ENCODE peak calls at places on chromosomes 5 and 9, in seven cellular contexts. I, J, F, V, D, L and A are unnamed samples.

GRCh38 chr5:78509884-78510769 is 138.4 kb downstream of the LHFPL2 start:
- DNase-seq in I (peak; percentile 28), J (peak; percentile 74), F (peak; percentile 85), V (no peak), D (peak; percentile 90), L (peak; percentile 43), A (peak; percentile 39)

GRCh38 chr5:181280251-181280762 is 19.4 kb upstream of the TRIM52 start:
- DNase-seq in I (no peak), J (no peak), F (no peak), V (no peak), D (no peak), L (no peak), A (no peak)

GRCh38 chr5:142669479-142669878 is 16.4 kb downstream of the FGF1 start:
- DNase-seq in I (no peak), J (no peak), F (no peak), V (no peak), D (no peak), L (no peak), A (no peak)

GRCh38 chr9:95498641-95499040 is 18.1 kb downstream of the PTCH1 start:
- DNase-seq in I (no peak), J (no peak), F (no peak), V (no peak), D (no peak), L (no peak), A (no peak)

GRCh38 chr9:124960409-124960752 is 19.5 kb upstream of the GOLGA1 start:
- DNase-seq in I (no peak), J (no peak), F (no peak), V (no peak), D (no peak), L (no peak), A (no peak)

GRCh38 chr9:137149367-137149766 is 10.4 kb downstream of the GRIN1 start:
- DNase-seq in I (no peak), J (no peak), F (no peak), V (no peak), D (no peak), L (no peak), A (no peak)

GRCh38 chr5:127785098-127785927 is 82.1 kb downstream of the CCDC192 start:
- DNase-seq in I (no peak), J (no peak), F (no peak), V (peak; percentile 74), D (no peak), L (no peak), A (no peak)

GRCh38 chr9:105150991-105151685 is 93.3 kb upstream of the SLC44A1 start:
- DNase-seq in I (no peak), J (no peak), F (no peak), V (peak; percentile 27), D (no peak), L (no peak), A (no peak)

GRCh38 chr5:38424237-38425080 is 132.0 kb downstream of the LIFR start:
- DNase-seq in I (no peak), J (no peak), F (no peak), V (no peak), D (no peak), L (no peak), A (no peak)

GRCh38 chr5:128579111-128579510 is 41.1 kb upstream of the FBN2 start:
- DNase-seq in I (no peak), J (no peak), F (no peak), V (peak; percentile 31), D (no peak), L (no peak), A (no peak)

GRCh38 chr9:98215821-98216220 is 23.4 kb upstream of the CORO2A start:
- DNase-seq in I (peak; percentile 54), J (peak; percentile 54), F (no peak), V (peak; percentile 31), D (no peak), L (no peak), A (no peak)
- TF ChIP-seq CTCF in I (peak; percentile 52), J (peak; percentile 28), F (peak; percentile 34), V (peak; percentile 58), D (peak; percentile 12), L (no peak), A (peak; percentile 50)

DNA sequence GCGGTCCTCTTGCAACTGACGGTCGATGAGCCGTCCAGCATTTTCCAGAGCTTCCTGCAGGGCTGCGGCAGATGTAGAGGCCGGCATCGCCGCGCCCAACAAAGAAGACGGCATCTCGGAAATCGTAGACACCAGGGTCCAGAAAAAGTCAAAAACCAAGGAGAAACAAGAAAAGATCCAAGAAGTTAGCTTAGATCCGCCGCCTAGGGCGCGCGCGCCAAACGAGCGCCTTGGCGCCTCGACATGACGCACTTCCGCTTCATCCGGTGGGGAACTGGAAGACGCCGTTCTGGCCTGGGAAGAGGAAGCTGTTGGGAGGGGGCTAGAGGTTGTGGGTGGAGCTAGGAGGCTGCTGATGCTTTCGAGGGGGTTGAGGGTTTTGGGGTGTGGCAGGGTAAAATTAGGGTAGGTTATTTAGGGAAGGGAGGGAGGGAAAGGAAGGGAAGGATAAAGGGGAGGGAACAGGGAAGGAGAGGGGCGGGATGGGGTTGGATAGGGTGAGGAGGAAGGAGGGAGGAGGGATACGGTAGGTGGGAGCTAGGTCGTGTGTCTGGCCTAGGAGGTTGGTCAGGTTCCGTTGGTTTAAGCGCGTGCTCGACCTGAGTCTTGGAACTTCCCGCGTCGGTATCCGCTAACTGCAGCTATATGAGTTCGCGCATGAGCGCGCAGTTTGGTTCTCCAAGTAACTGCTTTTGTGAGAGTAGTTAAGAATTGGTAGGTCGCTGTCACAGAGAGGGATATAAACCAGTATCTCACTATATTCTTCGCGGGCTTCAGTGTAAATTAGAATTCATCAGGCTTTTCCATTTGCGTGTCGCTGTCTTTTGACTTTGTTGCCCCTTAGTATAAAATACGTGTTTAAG is at the start of gene NUP155:
- DNase-seq in I (peak; percentile 74), J (peak; percentile 93), F (peak; percentile 95), V (peak; percentile 92), D (peak; percentile 94), L (peak; percentile 87), A (peak; percentile 65)
- TF ChIP-seq CTCF in I (no peak), J (no peak), F (no peak), V (no peak), D (no peak), L (no peak), A (no peak)

DNA sequence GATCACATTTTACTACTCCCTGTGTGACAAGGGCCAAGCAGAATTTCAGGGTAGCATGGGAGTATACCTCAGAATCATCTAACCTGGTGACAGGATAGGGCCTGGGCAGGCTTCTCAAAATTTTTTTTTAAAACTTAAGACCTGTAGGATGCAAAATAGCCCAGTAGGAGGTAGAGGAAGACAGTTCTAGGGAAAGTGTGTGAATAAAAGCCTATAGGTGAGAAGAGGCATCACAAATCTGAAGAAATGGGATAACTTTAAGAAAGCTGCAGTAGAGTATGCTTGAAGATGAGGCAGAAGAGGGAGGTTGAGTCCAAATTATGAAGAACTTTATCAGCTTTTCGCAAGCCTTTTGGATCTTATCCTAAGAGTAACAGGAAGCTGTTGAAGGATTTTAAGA is 32.3 kb downstream of the CNTRL start:
- DNase-seq in I (no peak), J (no peak), F (no peak), V (no peak), D (no peak), L (no peak), A (no peak)
- TF ChIP-seq CTCF in I (peak; percentile 31), J (no peak), F (no peak), V (peak; percentile 9), D (no peak), L (peak; percentile 59), A (peak; percentile 23)

GRCh38 chr5:140690941-140691924 is at the start of the genes HARS1 and HARS2:
- DNase-seq in I (peak; percentile 75), J (peak; percentile 89), F (peak; percentile 94), V (peak; percentile 95), D (peak; percentile 95), L (peak; percentile 81), A (peak; percentile 72)
- TF ChIP-seq CTCF in I (no peak), J (no peak), F (peak; percentile 21), V (peak; percentile 18), D (no peak), L (no peak), A (no peak)

DNA sequence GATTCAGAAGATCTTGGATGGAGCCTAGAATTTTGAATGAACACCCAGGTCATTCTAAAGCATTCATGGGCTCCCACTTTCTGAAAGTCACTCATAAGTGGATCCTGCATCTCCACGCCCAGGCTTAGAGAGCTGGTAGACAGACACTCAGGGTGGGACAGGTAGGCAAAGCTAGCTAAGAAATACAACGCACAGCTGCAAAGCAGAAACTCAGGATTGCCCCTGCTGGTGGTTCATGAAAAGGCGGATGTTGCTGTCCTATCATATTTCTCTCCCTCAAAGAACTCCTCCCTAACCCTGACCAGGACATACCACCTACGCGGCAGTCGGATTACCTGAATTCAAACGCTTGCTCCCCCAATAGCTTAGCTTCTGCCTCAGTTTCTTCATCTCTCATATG is 226.5 kb downstream of the GLIS3 start:
- DNase-seq in I (no peak), J (peak; percentile 72), F (no peak), V (no peak), D (no peak), L (no peak), A (no peak)
- TF ChIP-seq CTCF in I (peak; percentile 53), J (peak; percentile 52), F (no peak), V (peak; percentile 27), D (no peak), L (no peak), A (peak; percentile 48)

GRCh38 chr9:79685576-79685975 is 113.8 kb downstream of the TLE4 start:
- DNase-seq in I (no peak), J (no peak), F (no peak), V (peak; percentile 83), D (no peak), L (no peak), A (no peak)

GRCh38 chr9:79688363-79688762 is 116.6 kb downstream of the TLE4 start:
- DNase-seq in I (no peak), J (no peak), F (no peak), V (no peak), D (no peak), L (no peak), A (no peak)

GRCh38 chr9:79687131-79687447 is 115.3 kb downstream of the TLE4 start:
- DNase-seq in I (no peak), J (no peak), F (no peak), V (no peak), D (no peak), L (no peak), A (no peak)

GRCh38 chr9:79684711-79685575 is 113.2 kb downstream of the TLE4 start:
- DNase-seq in I (no peak), J (no peak), F (no peak), V (peak; percentile 43), D (no peak), L (no peak), A (no peak)

DNA sequence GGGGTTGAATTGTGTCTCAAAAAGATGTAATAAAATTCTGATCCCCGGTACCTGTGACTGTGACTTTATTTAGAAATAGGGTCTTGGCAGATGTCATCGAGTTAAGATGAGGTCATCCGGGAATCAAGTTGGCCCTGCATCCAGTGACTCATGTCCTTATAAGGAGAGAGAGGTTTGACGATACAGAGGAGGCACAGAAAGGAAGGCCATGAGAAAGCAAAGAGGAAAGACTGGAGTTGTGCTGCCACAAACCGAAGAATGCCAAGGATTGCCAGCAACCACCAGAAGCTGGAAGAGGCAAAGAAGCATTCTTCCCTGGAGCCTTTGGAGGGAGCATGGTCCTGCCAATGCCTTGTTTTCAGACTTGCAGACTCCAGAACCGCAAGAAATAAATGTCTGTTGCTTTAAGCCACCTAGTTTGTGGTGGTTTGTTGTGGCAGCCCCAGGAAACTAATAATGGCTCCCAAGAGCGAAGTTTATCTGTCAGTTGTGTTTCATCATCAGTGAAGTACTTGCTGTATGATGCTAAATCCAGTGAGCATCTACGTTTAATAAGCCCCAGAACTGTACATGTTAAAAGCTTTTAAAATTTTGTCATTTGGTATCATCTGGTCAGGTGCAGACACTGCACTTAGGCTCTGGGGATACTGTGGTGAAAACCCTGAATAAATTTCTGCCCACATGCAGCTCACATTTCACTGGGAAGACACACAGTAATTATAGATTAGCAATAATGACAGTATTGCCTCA is 114.8 kb downstream of the TLE4 start:
- DNase-seq in I (no peak), J (no peak), F (no peak), V (peak; percentile 94), D (peak; percentile 75), L (no peak), A (no peak)
- TF ChIP-seq CTCF in I (no peak), J (no peak), F (no peak), V (peak; percentile 35), D (no peak), L (no peak), A (no peak)